ENCODE peak calls at places on chromosomes 4 and X, in six cellular contexts. F, I, H, J, C and Q are unnamed samples.

GRCh38 chr4:139555705-139556070 is 331 bp downstream of the SETD7 start:
- DNase-seq in F (peak; percentile 52), I (no peak), H (no peak), J (peak; percentile 16), C (no peak), Q (no peak)

GRCh38 chr4:120915311-120915710 is 7.2 kb downstream of the PRDM5 start:
- DNase-seq in F (no peak), I (no peak), H (no peak), J (no peak), C (no peak), Q (no peak)

GRCh38 chr4:858136-858535 is 32.2 kb upstream of the CPLX1 start:
- DNase-seq in F (no peak), I (no peak), H (no peak), J (no peak), C (no peak), Q (no peak)

GRCh38 chr4:143381171-143382118 is 44.8 kb downstream of the GAB1 start:
- DNase-seq in F (peak; percentile 90), I (no peak), H (peak; percentile 92), J (no peak), C (no peak), Q (peak; percentile 88)

GRCh38 chr4:1793496-1793840 is 375 bp downstream of the FGFR3 start:
- DNase-seq in F (peak; percentile 16), I (no peak), H (peak; percentile 17), J (no peak), C (no peak), Q (peak; percentile 29)

GRCh38 chrX:130874751-130875150 is 28.3 kb downstream of the ENOX2 start:
- DNase-seq in F (no peak), I (no peak), H (no peak), J (no peak), C (no peak), Q (no peak)

GRCh38 chr4:62661821-62662220 is 1461.7 kb downstream of the ADGRL3 start:
- DNase-seq in F (no peak), I (no peak), H (no peak), J (no peak), C (no peak), Q (no peak)

GRCh38 chr4:184588893-184589292 is 60.4 kb downstream of the CASP3 start:
- DNase-seq in F (no peak), I (no peak), H (peak; percentile 59), J (no peak), C (no peak), Q (no peak)

GRCh38 chrX:22041931-22042530 is 9.9 kb downstream of the PHEX start:
- DNase-seq in F (no peak), I (no peak), H (no peak), J (no peak), C (no peak), Q (no peak)

GRCh38 chr4:36243355-36244256 is 708 bp downstream of the ARAP2 start:
- DNase-seq in F (peak; percentile 22), I (peak; percentile 14), H (peak; percentile 29), J (peak; percentile 18), C (no peak), Q (peak; percentile 25)

GRCh38 chr4:128390475-128390996 is 102.9 kb upstream of the PGRMC2 start:
- DNase-seq in F (no peak), I (no peak), H (no peak), J (no peak), C (no peak), Q (no peak)

GRCh38 chr4:3480528-3481112 is 17.5 kb downstream of the DOK7 start:
- DNase-seq in F (peak; percentile 75), I (peak; percentile 22), H (peak; percentile 81), J (peak; percentile 53), C (no peak), Q (peak; percentile 64)

GRCh38 chr4:128812360-128812958 is 3.0 kb downstream of the JADE1 start:
- DNase-seq in F (peak; percentile 74), I (no peak), H (peak; percentile 83), J (no peak), C (peak; percentile 51), Q (peak; percentile 83)

GRCh38 chrX:1249101-1249887 is 19.3 kb upstream of the CSF2RA start:
- DNase-seq in F (no peak), I (peak; percentile 38), H (peak; percentile 7), J (no peak), C (no peak), Q (peak; percentile 83)

GRCh38 chr4:39068907-39069306 is 6.9 kb downstream of the KLHL5 start:
- DNase-seq in F (no peak), I (no peak), H (no peak), J (no peak), C (no peak), Q (no peak)

GRCh38 chrX:149004936-149005335 is 500.2 kb downstream of the IDS start:
- DNase-seq in F (no peak), I (no peak), H (no peak), J (no peak), C (no peak), Q (no peak)

GRCh38 chrX:46567388-46567787 is 6.2 kb upstream of the CHST7 start:
- DNase-seq in F (no peak), I (no peak), H (no peak), J (no peak), C (no peak), Q (no peak)

GRCh38 chr4:78656968-78657445 is 105.4 kb downstream of the ANXA3 start:
- DNase-seq in F (no peak), I (no peak), H (no peak), J (no peak), C (no peak), Q (no peak)

GRCh38 chr4:12975511-12975910 is 508.6 kb downstream of the RAB28 start:
- DNase-seq in F (no peak), I (no peak), H (no peak), J (no peak), C (no peak), Q (no peak)

GRCh38 chr4:70570796-70571195 is 21.3 kb upstream of the AMBN start:
- DNase-seq in F (no peak), I (no peak), H (no peak), J (no peak), C (no peak), Q (no peak)

GRCh38 chrX:107673401-107673800 is 45.1 kb downstream of the PRPS1 start:
- DNase-seq in F (no peak), I (no peak), H (no peak), J (no peak), C (no peak), Q (no peak)

GRCh38 chrX:147958316-147958715 is 22.8 kb upstream of the FMR1NB start:
- DNase-seq in F (peak; percentile 1), I (no peak), H (peak; percentile 31), J (no peak), C (peak; percentile 14), Q (no peak)

GRCh38 chr4:68267433-68267944 is 22.0 kb upstream of the TMPRSS11B start:
- DNase-seq in F (peak; percentile 67), I (no peak), H (peak; percentile 93), J (no peak), C (no peak), Q (peak; percentile 66)

GRCh38 chrX:120813982-120814381 is 61.7 kb downstream of the CT47B1 start:
- DNase-seq in F (no peak), I (no peak), H (no peak), J (no peak), C (no peak), Q (no peak)

GRCh38 chrX:20421697-20422096 is 155.0 kb upstream of the RPS6KA3 start:
- DNase-seq in F (no peak), I (no peak), H (no peak), J (no peak), C (no peak), Q (no peak)

GRCh38 chrX:69387559-69388487 is 116.3 kb upstream of the NALF2 start:
- DNase-seq in F (peak; percentile 53), I (no peak), H (peak; percentile 53), J (peak; percentile 17), C (no peak), Q (peak; percentile 19)

GRCh38 chr4:4426511-4427477 is 39.9 kb downstream of the NSG1 start:
- DNase-seq in F (no peak), I (no peak), H (peak; percentile 40), J (no peak), C (no peak), Q (peak; percentile 48)

GRCh38 chr4:146246381-146246780 is 32.0 kb downstream of the REELD1 start:
- DNase-seq in F (no peak), I (no peak), H (no peak), J (no peak), C (no peak), Q (no peak)

GRCh38 chrX:66030505-66031317 is 9.2 kb downstream of the VSIG4 start:
- DNase-seq in F (peak; percentile 41), I (no peak), H (peak; percentile 11), J (peak; percentile 1), C (no peak), Q (peak; percentile 4)

GRCh38 chr4:109683621-109684253 is 19.5 kb downstream of the CASP6 start:
- DNase-seq in F (no peak), I (no peak), H (no peak), J (no peak), C (no peak), Q (no peak)

GRCh38 chr4:73864365-73864764 is 4.8 kb upstream of the CXCL1 start:
- DNase-seq in F (no peak), I (no peak), H (peak; percentile 68), J (no peak), C (no peak), Q (no peak)

GRCh38 chr4:42460043-42460442 is 62.8 kb downstream of the SHISA3 start:
- DNase-seq in F (no peak), I (no peak), H (no peak), J (no peak), C (no peak), Q (no peak)

GRCh38 chr4:179447308-179447707 is 2005.1 kb upstream of the AGA start:
- DNase-seq in F (peak; percentile 0), I (no peak), H (no peak), J (no peak), C (no peak), Q (peak; percentile 5)

GRCh38 chr4:16626945-16627344 is 271.5 kb downstream of the LDB2 start:
- DNase-seq in F (peak; percentile 96), I (no peak), H (peak; percentile 96), J (no peak), C (peak; percentile 87), Q (peak; percentile 95)

GRCh38 chr4:86848136-86848535 is 1.0 kb downstream of the SLC10A6 start:
- DNase-seq in F (no peak), I (no peak), H (no peak), J (no peak), C (no peak), Q (no peak)

GRCh38 chr4:163331629-163332360 is 601 bp downstream of the NPY1R start:
- DNase-seq in F (peak; percentile 28), I (no peak), H (peak; percentile 38), J (no peak), C (no peak), Q (peak; percentile 53)

GRCh38 chr4:109562457-109563237 is 2.6 kb downstream of the MCUB start:
- DNase-seq in F (no peak), I (no peak), H (no peak), J (no peak), C (no peak), Q (no peak)

GRCh38 chr4:153045111-153045982 is 109.2 kb downstream of the FHDC1 start:
- DNase-seq in F (no peak), I (no peak), H (no peak), J (no peak), C (no peak), Q (no peak)

GRCh38 chr4:68445111-68445510 is 2.2 kb upstream of the TMPRSS11E start:
- DNase-seq in F (no peak), I (no peak), H (no peak), J (no peak), C (no peak), Q (no peak)

GRCh38 chrX:24692305-24692704 is 1.4 kb upstream of the POLA1 start:
- DNase-seq in F (no peak), I (no peak), H (no peak), J (no peak), C (no peak), Q (no peak)